ENCODE peak calls at places on chromosomes 12 and 14, in five cellular contexts. W, N, T, G and L are unnamed samples. For H3K4me1 and H3K9me3, the result is how much of the 10 kb centered on the place peaks cover.

GRCh38 chr14:56216631-56217379 is 98.6 kb downstream of the PELI2 start:
- DNase-seq in W (peak), N (no peak), T (peak), G (no peak), L (peak)

GRCh38 chr12:104669851-104670337 is 213.1 kb downstream of the CHST11 start:
- DNase-seq in W (peak), N (peak), T (no peak), G (no peak), L (peak)

GRCh38 chr12:69642531-69642930 is 31.8 kb upstream of the LRRC10 start:
- DNase-seq in W (no peak), N (no peak), T (no peak), G (no peak), L (no peak)

GRCh38 chr14:45610303-45610702 is 357.3 kb upstream of the MIS18BP1 start:
- DNase-seq in W (no peak), N (no peak), T (no peak), G (no peak), L (peak)

GRCh38 chr14:69614592-69614991 is 3.2 kb downstream of the SUSD6 start:
- DNase-seq in W (peak), N (no peak), T (no peak), G (no peak), L (peak)

GRCh38 chr12:16324300-16324699 is 23.1 kb upstream of the MGST1 start:
- DNase-seq in W (no peak), N (no peak), T (no peak), G (no peak), L (no peak)

GRCh38 chr14:37091651-37092050 is 80.8 kb downstream of the SLC25A21 start:
- DNase-seq in W (no peak), N (no peak), T (no peak), G (no peak), L (no peak)

GRCh38 chr14:21104448-21105060 is 3.7 kb downstream of the TMEM253 start:
- DNase-seq in W (peak), N (peak), T (peak), G (peak), L (peak)

GRCh38 chr14:64723691-64724577 is 19.7 kb downstream of the PLEKHG3 start:
- DNase-seq in W (no peak), N (no peak), T (no peak), G (no peak), L (no peak)

GRCh38 chr12:107917912-107918800 is 143.7 kb downstream of the ASCL4 start:
- DNase-seq in W (no peak), N (peak), T (no peak), G (peak), L (peak)

GRCh38 chr12:45246202-45246601 is 30.3 kb downstream of the ANO6 start:
- DNase-seq in W (no peak), N (no peak), T (no peak), G (no peak), L (no peak)

GRCh38 chr12:64673490-64674169 is 63.3 kb downstream of the RASSF3 start:
- DNase-seq in W (no peak), N (peak), T (no peak), G (no peak), L (no peak)

DNA sequence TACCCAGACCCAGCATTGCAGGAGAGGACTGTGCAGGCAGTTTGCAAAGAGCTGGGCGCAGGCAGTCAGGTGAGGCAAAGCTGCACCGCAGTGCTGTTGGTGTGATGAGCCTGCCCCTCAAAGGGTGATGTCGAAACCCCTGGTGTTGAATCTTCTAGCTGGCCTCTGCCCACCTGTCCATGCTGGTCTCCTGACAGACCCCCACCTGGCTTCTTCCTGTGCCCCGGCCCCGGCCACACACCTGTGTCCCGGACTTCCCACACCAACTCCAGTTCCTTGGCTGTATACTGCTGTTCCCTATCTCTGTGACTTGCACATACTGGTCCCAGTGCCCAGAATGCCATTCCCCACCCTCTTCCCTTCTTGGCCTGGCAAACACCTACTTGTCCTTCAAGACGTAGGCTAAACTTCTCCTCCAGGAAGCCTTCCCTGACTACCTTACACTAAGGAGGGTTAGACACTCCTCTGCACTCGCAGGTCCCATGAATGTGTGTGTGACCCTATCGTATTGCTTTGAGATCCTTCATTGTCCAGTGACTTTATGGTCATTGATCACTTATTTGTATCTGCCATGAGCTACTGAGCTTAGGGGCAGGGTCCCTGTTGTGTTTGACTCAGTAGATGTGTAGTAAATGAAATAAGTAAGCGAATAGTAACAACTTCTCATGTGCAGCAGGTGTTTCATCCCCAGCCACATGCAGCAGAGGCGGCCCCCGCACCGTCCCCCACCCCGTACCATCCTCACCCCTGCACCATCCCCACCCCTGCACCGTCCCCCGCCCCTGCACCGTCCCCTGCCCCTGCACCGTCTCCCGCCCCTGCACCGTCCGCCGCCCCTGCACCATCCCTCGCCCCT is 37.4 kb downstream of the ESRRB start:
- DNase-seq in W (no peak), N (no peak), T (no peak), G (no peak), L (no peak)
- H3K4me3 ChIP-seq in W (no peak), N (no peak), T (no peak), G (no peak), L (no peak)

GRCh38 chr14:77033622-77034521 is 5.4 kb upstream of the IRF2BPL start:
- DNase-seq in W (peak), N (peak), T (peak), G (peak), L (peak)
- H3K4me1 ChIP-seq in W (half or more), N (under half), T (half or more), G (half or more), L (half or more)

GRCh38 chr14:92922883-92923743 is at the start of gene CHGA:
- DNase-seq in W (peak), N (peak), T (no peak), G (peak), L (peak)
- H3K9me3 ChIP-seq in W (under half), N (under half), T (under half), G (under half), L (under half)

DNA sequence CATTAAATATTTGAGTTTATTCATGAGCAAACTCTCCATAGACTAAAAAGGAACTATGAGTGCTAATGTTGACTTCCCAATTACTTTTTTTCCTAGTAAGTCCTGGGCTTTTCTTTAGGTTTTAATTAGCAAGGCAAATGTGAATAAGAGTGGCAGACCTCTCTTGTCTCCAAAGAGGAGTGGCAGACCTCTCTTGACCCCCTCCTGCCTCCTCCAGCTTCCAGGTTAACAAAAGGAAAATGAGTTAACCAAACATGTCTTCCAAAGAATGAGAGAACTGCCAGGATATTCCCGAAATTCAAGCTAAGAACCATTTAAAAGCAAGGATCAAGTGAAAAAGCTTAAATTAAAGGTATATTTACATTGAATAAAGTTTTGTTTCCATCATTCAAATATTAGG is 253.2 kb downstream of the MDGA2 start:
- DNase-seq in W (no peak), N (peak), T (no peak), G (no peak), L (no peak)
- H3K4me3 ChIP-seq in W (no peak), N (no peak), T (no peak), G (no peak), L (no peak)

DNA sequence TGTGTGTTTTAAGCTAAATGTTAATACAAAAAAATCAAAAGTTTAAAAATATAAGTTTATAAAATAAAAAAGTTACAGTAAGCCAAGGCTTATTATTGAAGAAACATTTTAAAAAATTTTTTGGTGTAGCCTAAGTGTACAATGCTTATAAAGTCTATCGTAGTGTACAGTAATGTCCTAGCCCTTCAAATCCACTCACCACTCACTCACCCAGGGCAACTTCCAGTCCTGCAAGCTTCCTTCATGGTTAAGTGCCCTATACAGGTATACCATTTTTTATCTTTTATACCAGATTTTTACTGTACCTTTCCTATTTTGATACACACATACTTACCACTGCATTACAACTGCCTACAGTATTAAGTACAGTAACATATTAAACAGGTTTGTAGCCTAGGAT is 11.9 kb downstream of the UBE2N start:
- DNase-seq in W (no peak), N (no peak), T (no peak), G (no peak), L (no peak)
- H3K4me1 ChIP-seq in W (under half), N (under half), T (under half), G (under half), L (under half)

DNA sequence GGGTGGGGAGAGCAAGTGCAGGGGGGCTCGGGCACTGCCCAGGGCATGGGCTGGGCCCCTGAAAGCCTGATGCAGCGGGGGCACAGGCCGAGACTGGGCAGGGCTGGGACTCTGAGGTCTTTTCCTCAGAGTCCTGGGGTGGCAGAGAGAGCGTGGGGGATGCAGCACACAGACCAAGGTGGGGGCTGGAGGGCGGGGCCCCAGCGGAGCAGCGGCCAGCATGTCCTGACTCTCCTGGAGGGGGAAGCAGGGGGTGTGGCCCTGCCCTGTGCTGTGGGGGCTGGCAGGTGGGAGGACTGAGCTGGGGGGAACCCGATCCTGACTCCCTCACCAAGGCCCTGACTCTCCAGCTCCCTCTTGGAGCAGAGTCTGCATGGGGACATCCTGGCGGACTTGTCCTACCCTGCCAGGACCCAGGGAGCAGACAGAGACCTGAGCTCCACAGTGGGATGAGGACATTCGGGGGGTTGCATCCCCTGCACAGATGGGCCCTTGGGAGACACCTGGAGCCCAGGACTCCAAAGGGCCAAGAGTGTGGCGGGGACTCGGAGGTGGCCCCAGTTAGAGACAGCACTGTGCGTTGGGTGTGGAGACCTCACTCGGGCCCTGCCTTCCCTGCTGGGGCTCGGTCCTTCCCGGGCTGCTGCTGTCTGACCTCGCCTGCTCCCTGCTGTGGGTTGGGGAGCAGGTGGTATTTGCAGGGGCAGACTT is 326.1 kb downstream of the TMEM121 start:
- DNase-seq in W (peak), N (peak), T (no peak), G (no peak), L (peak)
- H3K9me3 ChIP-seq in W (under half), N (under half), T (under half), G (under half), L (under half)

DNA sequence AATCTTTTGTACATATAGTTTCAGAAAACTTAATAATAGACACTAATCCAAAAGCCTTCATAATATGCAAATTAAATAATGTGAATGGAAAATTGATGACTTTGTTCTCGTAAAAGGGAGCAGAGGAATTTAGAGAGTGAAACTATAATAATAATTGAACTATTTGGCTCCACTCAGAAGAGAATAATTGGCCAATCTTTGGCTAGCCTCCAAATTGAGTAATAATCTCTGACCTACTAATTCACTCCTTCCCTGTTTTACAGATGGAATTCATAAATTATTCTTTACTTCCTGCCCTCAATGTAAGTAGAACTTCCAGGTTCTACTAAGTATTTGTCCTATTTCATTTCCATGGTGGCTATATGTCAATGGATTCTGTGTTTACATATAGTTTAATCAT is 15.8 kb downstream of the TRIM9 start:
- DNase-seq in W (no peak), N (no peak), T (no peak), G (no peak), L (no peak)
- H3K4me3 ChIP-seq in W (no peak), N (no peak), T (no peak), G (no peak), L (no peak)

GRCh38 chr12:2284321-2284813 is 231.6 kb downstream of the CACNA1C start:
- DNase-seq in W (no peak), N (no peak), T (no peak), G (no peak), L (no peak)

GRCh38 chr12:2286051-2286450 is 233.3 kb downstream of the CACNA1C start:
- DNase-seq in W (no peak), N (no peak), T (no peak), G (no peak), L (no peak)

GRCh38 chr12:2284857-2285256 is 232.1 kb downstream of the CACNA1C start:
- DNase-seq in W (peak), N (peak), T (peak), G (peak), L (peak)

GRCh38 chr12:2286461-2287131 is 233.8 kb downstream of the CACNA1C start:
- DNase-seq in W (no peak), N (peak), T (no peak), G (no peak), L (no peak)

DNA sequence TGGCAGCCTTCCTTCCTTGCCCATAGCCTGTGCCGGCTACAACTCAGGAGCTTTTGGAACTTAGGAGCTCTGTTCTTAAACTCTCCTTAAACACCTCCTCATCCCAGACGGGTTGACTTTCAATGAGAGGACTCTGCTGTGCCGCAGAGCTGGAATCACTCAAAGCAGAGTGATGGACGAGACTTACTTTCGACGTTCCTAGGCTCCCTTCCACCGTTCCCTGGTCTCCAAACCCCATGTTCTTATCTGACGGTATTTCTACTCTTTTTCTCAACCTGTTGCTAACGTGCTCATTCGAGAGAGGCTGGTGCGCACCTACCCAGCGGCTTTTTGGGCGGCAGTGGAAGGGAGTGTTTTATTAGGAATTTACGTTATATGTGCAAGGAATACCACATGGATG is 232.7 kb downstream of the CACNA1C start:
- DNase-seq in W (no peak), N (no peak), T (no peak), G (no peak), L (no peak)
- H3K4me1 ChIP-seq in W (under half), N (under half), T (under half), G (under half), L (under half)